ENCODE peak calls at places on chromosome 7, in nine cellular contexts. F is activated CD8-positive, alpha-beta memory T cell treated with anti-CD3 and anti-CD28 coated beads for 24 hours; L is GM04504; M is astrocyte; J is DMS153; W is mammary epithelial cell; E is M059J; A is stimulated activated CD4-positive, alpha-beta T cell treated with anti-CD3 and anti-CD28 coated beads, TNF-alpha, amount 100 ng/mL, for 1 hour; U is fibroblast of the aortic adventitia. G is an unnamed sample.

GRCh38 chr7:40544277-40544723 is 409.5 kb downstream of the SUGCT start:
- DNase-seq in F (no peak), L (no peak), M (no peak), J (no peak), W (no peak), E (no peak), A (no peak), U (peak), G (no peak)

GRCh38 chr7:93622036-93622714 is 47.7 kb upstream of the CALCR start:
- DNase-seq in F (no peak), L (no peak), M (peak), J (peak), W (peak), E (peak), A (no peak), U (peak), G (no peak)

GRCh38 chr7:38052786-38053185 is 125.3 kb upstream of the STARD3NL start:
- DNase-seq in F (no peak), L (no peak), M (no peak), J (peak), W (no peak), E (no peak), A (no peak), U (peak), G (no peak)

GRCh38 chr7:51369746-51370145 is 53.1 kb upstream of the COBL start:
- DNase-seq in F (no peak), L (no peak), M (no peak), J (peak), W (peak), E (peak), A (no peak), U (peak), G (no peak)

GRCh38 chr7:116259156-116259555 is 48.8 kb downstream of the TES start:
- DNase-seq in F (no peak), L (no peak), M (peak), J (no peak), W (no peak), E (no peak), A (no peak), U (peak), G (no peak)

GRCh38 chr7:28615091-28615490 is 202.8 kb downstream of the CREB5 start:
- DNase-seq in F (no peak), L (no peak), M (no peak), J (no peak), W (no peak), E (peak), A (no peak), U (peak), G (no peak)

GRCh38 chr7:31408120-31408729 is 67.7 kb upstream of the NEUROD6 start:
- DNase-seq in F (no peak), L (no peak), M (peak), J (peak), W (peak), E (peak), A (no peak), U (peak), G (no peak)

GRCh38 chr7:91946549-91946948 is 5.9 kb downstream of the AKAP9 start:
- DNase-seq in F (no peak), L (no peak), M (no peak), J (no peak), W (no peak), E (no peak), A (no peak), U (no peak), G (no peak)

GRCh38 chr7:101942603-101943210 is 125.3 kb downstream of the CUX1 start:
- DNase-seq in F (no peak), L (no peak), M (no peak), J (peak), W (peak), E (no peak), A (no peak), U (no peak), G (peak)

GRCh38 chr7:20307119-20307518 is 23.6 kb upstream of the ITGB8 start:
- DNase-seq in F (no peak), L (no peak), M (peak), J (peak), W (no peak), E (peak), A (no peak), U (peak), G (no peak)

GRCh38 chr7:140541513-140542192 is 62.3 kb upstream of the MKRN1 start:
- DNase-seq in F (no peak), L (peak), M (peak), J (peak), W (peak), E (peak), A (no peak), U (peak), G (peak)

GRCh38 chr7:50739744-50740455 is 42.8 kb downstream of the GRB10 start:
- DNase-seq in F (peak), L (peak), M (no peak), J (peak), W (no peak), E (peak), A (peak), U (no peak), G (peak)

G was measured in Peyer's patch.